ENCODE peak calls at places on chromosome 14, in six cellular contexts. I, B, F, D, C and V are unnamed samples.

GRCh38 chr14:75711796-75712211 is 50.8 kb downstream of the TTLL5 start:
- DNase-seq in D (peak), F (peak), I (peak), C (peak), B (peak), V (peak)

GRCh38 chr14:76904740-76905569 is 78.7 kb downstream of the LRRC74A start:
- DNase-seq in D (peak), C (no peak), B (peak), I (peak), F (peak), V (peak)

GRCh38 chr14:46054526-46054925 is 597.1 kb downstream of the RPL10L start:
- DNase-seq in F (peak), B (no peak), C (no peak), I (no peak), D (no peak), V (peak)

GRCh38 chr14:103292426-103293374 is 41.3 kb upstream of the EIF5 start:
- DNase-seq in B (peak), D (peak), C (peak), F (peak), I (peak), V (peak)

GRCh38 chr14:105026033-105026785 is 5.3 kb upstream of the CDCA4 start:
- DNase-seq in B (no peak), I (no peak), C (no peak), D (no peak), F (peak), V (no peak)

GRCh38 chr14:64213079-64213478 is 81.1 kb downstream of the ESR2 start:
- DNase-seq in C (no peak), D (no peak), B (no peak), I (peak), F (peak), V (no peak)

GRCh38 chr14:87805315-87805723 is 187.7 kb downstream of the GALC start:
- DNase-seq in I (peak), C (no peak), D (no peak), B (no peak), F (peak), V (peak)

GRCh38 chr14:50000215-50001145 is 107.6 kb downstream of the ARF6 start:
- DNase-seq in D (peak), B (peak), I (peak), F (peak), C (no peak), V (peak)

GRCh38 chr14:49619730-49620129 is 696 bp downstream of the RPL36AL start:
- DNase-seq in I (no peak), D (no peak), B (no peak), C (no peak), F (no peak), V (no peak)

GRCh38 chr14:81269100-81269978 is 48.6 kb upstream of the GTF2A1 start:
- DNase-seq in D (no peak), F (peak), B (no peak), I (no peak), C (no peak), V (peak)

GRCh38 chr14:89409961-89410360 is 7.1 kb downstream of the FOXN3 start:
- DNase-seq in C (no peak), F (no peak), B (no peak), D (peak), I (no peak), V (no peak)

GRCh38 chr14:62181591-62181990 is 419.4 kb downstream of the SNAPC1 start:
- DNase-seq in D (no peak), F (peak), I (no peak), B (no peak), C (no peak), V (no peak)

GRCh38 chr14:63192085-63192484 is 12.2 kb upstream of the RHOJ start:
- DNase-seq in I (no peak), C (no peak), D (no peak), B (no peak), F (peak), V (no peak)

GRCh38 chr14:97539389-97539786 is 742.2 kb downstream of the VRK1 start:
- DNase-seq in F (no peak), I (no peak), B (no peak), D (no peak), C (no peak), V (no peak)

GRCh38 chr14:76812422-76813383 is at the start of gene ANGEL1:
- DNase-seq in I (peak), D (peak), B (peak), C (peak), F (peak), V (peak)

GRCh38 chr14:90383731-90384542 is 12.9 kb upstream of the CALM1 start:
- DNase-seq in D (peak), C (peak), F (peak), I (peak), B (peak), V (peak)

GRCh38 chr14:75689012-75689411 is 28.0 kb downstream of the TTLL5 start:
- DNase-seq in C (no peak), B (no peak), F (peak), I (no peak), D (no peak), V (no peak)

GRCh38 chr14:67360469-67361206 is 510 bp downstream of the EIF2S1 start:
- DNase-seq in F (no peak), I (no peak), B (no peak), D (no peak), C (no peak), V (no peak)

GRCh38 chr14:60300019-60300418 is 51.0 kb downstream of the PPM1A start:
- DNase-seq in D (no peak), F (no peak), C (no peak), I (no peak), B (no peak), V (no peak)

GRCh38 chr14:38592764-38593442 is 337.0 kb upstream of the CLEC14A start:
- DNase-seq in B (no peak), F (no peak), D (no peak), C (no peak), I (no peak), V (no peak)

GRCh38 chr14:38593477-38593876 is 337.6 kb upstream of the CLEC14A start:
- DNase-seq in C (no peak), I (no peak), D (no peak), B (no peak), F (no peak), V (no peak)

DNA sequence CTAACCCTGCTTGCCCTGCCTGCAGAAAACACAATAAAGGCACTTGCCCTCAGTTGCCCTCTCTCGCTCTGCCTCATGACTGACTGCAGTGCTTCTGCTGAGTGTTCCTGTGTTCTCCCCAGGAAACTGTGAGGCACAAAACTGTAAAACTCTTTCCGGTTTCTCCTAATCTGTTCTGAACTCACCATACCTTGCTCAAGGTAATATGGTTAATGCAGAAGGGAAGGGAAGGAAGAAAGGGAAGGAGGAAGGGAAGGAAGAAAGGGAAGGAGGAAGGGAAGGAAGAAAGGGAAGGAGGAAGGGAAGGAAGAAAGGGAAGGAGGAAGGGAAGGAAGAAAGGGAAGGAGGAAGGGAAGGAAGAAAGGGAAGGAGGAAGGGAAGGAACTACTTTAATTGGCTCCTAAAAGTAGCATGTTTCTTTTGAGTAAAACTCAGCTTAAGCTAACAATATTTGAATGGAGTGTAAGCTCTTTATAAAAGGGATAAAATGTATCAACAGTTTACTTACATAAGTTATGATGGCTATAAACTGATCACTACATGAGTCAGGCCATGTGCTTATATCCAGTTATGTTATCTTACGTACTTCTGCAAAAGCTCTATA is 334.0 kb upstream of the CLEC14A start:
- DNase-seq in C (no peak), F (no peak), I (no peak), B (no peak), D (no peak), V (no peak)
- H3K27ac ChIP-seq in C (no peak), F (no peak), I (no peak), B (no peak), D (no peak), V (no peak)

GRCh38 chr14:52078093-52078492 is 9.2 kb upstream of the NID2 start:
- DNase-seq in B (no peak), F (peak), D (no peak), C (no peak), I (no peak), V (no peak)

GRCh38 chr14:52080817-52081755 is 12.2 kb upstream of the NID2 start:
- DNase-seq in I (no peak), D (no peak), F (peak), B (no peak), C (no peak), V (no peak)

GRCh38 chr14:52078721-52079120 is 9.9 kb upstream of the NID2 start:
- DNase-seq in C (no peak), I (no peak), F (no peak), B (no peak), D (no peak), V (no peak)

GRCh38 chr14:52080171-52080800 is 11.4 kb upstream of the NID2 start:
- DNase-seq in C (no peak), D (no peak), F (peak), B (no peak), I (no peak), V (no peak)

GRCh38 chr14:52079239-52079956 is 10.5 kb upstream of the NID2 start:
- DNase-seq in F (peak), C (no peak), D (no peak), I (no peak), B (no peak), V (no peak)
- H3K27ac ChIP-seq in F (peak), C (no peak), D (no peak), I (no peak), B (no peak), V (peak)

DNA sequence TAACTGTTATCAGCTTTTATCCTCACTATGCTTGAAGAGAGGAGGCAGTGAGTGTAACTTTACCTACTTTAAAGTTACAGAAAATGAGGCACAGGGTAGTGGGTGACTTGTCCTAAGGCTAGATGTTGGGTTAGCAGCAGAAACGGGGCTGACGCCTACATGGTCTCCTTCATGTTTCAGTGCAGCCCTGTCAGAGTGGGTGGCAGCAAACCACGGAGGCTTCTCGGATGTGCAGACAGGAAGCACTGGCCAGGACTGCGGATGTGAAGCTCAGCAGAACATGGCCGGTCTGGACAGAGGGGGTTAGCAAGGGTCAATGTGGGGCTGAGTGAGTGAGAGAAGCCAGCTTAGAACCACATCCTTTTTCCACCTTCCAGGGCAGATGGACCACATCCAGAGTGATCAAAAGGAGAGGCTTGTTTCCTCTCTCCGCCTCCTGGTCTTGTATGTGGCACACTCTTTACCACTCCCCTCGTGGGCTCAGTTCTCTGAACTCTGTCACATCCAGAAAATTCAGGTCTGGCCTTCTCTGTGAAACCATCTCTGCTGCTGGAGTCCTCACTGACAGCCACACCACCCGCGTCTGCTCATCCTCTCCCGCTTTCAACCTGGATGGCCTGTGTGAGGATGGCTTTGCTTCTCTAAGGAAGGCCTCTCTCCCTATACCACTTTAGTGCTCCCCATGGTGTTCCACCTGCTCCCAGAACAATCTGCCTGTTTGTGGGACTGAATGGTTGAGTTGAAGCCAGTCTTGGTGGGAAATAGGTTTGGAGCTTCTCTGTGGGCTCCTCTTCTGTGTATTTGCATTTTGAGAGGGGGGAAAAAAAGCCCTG is 14.1 kb downstream of the SUSD6 start:
- DNase-seq in B (peak), D (peak), C (no peak), I (peak), F (peak), V (no peak)
- H3K27ac ChIP-seq in B (peak), D (no peak), C (no peak), I (no peak), F (no peak), V (no peak)

GRCh38 chr14:54712371-54712998 is 145.6 kb downstream of the SAMD4A start:
- DNase-seq in C (no peak), F (peak), I (peak), D (no peak), B (peak), V (no peak)

GRCh38 chr14:54711812-54712211 is 144.9 kb downstream of the SAMD4A start:
- DNase-seq in C (no peak), B (no peak), I (no peak), F (no peak), D (no peak), V (no peak)

GRCh38 chr14:54709867-54710266 is 142.9 kb downstream of the SAMD4A start:
- DNase-seq in I (no peak), B (no peak), C (no peak), F (no peak), D (no peak), V (no peak)

GRCh38 chr14:54709444-54709843 is 142.5 kb downstream of the SAMD4A start:
- DNase-seq in B (no peak), C (no peak), I (no peak), D (no peak), F (peak), V (no peak)

DNA sequence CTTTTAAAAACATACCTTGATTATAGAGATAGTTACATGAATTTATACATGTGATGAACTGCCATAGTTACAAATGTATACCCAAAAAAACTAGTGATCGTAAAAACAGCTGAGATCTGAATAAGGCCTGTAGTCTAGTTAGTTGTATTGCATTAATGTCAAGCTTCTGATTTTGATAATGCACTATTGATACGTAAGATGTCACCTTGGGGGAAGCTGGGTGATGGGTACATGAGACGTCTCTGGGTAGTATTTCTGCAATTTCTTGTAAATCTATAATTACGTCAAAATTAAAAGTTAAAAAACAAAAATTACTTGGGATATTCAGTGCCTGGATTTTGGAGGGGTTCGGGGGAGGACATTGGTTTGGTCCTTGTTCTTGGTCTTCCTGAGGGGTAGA is 144.4 kb downstream of the SAMD4A start:
- DNase-seq in B (no peak), F (no peak), I (no peak), D (no peak), C (no peak), V (no peak)
- H3K27ac ChIP-seq in B (peak), F (no peak), I (peak), D (no peak), C (peak), V (no peak)

DNA sequence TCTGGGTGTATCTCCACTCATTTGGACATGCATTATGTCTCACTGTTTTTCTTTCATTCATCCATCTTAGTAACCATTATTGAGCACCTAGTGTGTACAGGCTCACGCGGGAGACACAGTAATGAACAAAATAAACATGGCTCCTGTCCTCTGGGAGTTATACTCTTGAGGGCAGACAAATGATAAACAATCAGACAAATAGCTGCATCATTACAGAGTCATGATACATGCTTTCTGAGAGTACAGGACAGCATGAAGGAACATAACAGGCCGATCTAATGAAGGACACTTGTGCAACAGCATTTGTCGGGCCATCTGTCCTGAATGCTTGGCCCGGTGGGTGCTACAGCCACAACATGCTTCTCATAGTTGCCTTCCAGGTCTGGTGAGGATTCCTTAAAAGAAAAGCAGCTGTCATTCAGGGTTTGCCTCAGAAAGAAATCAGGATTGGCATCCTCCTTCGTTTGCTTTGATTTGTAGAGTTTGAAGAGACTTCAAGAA is 77.2 kb upstream of the EGLN3 start:
- DNase-seq in B (no peak), F (no peak), D (no peak), C (no peak), I (no peak), V (no peak)
- H3K27ac ChIP-seq in B (no peak), F (no peak), D (no peak), C (no peak), I (no peak), V (no peak)

GRCh38 chr14:91892918-91893527 is 25.7 kb upstream of the TC2N start:
- DNase-seq in C (no peak), D (no peak), F (no peak), B (no peak), I (no peak), V (peak)

GRCh38 chr14:91891081-91891480 is 23.7 kb upstream of the TC2N start:
- DNase-seq in D (no peak), I (no peak), F (no peak), C (no peak), B (no peak), V (no peak)

GRCh38 chr14:91896419-91896818 is 29.1 kb upstream of the TC2N start:
- DNase-seq in B (no peak), F (no peak), C (no peak), I (no peak), D (no peak), V (no peak)

GRCh38 chr14:91891721-91892220 is 24.4 kb upstream of the TC2N start:
- DNase-seq in I (no peak), F (peak), D (no peak), B (peak), C (peak), V (peak)

GRCh38 chr14:91893659-91894058 is 26.3 kb upstream of the TC2N start:
- DNase-seq in C (no peak), D (no peak), B (no peak), F (no peak), I (no peak), V (no peak)
- H3K27ac ChIP-seq in C (no peak), D (no peak), B (peak), F (no peak), I (no peak), V (no peak)

GRCh38 chr14:101758913-101759593 is 2.5 kb upstream of the PPP2R5C start:
- DNase-seq in F (no peak), B (no peak), D (no peak), I (no peak), C (no peak), V (no peak)

GRCh38 chr14:101761881-101762529 is 496 bp downstream of the PPP2R5C start:
- DNase-seq in B (no peak), F (peak), D (peak), I (peak), C (no peak), V (peak)

GRCh38 chr14:101762530-101763101 is 1.1 kb downstream of the PPP2R5C start:
- DNase-seq in C (no peak), F (no peak), I (no peak), B (no peak), D (no peak), V (no peak)

GRCh38 chr14:101761032-101761880 is at the start of gene PPP2R5C:
- DNase-seq in I (peak), D (peak), B (peak), C (peak), F (peak), V (peak)

GRCh38 chr14:101760138-101761011 is 1.1 kb upstream of the PPP2R5C start:
- DNase-seq in F (peak), B (peak), C (peak), D (peak), I (peak), V (peak)
- H3K27ac ChIP-seq in F (no peak), B (peak), C (peak), D (peak), I (peak), V (no peak)

GRCh38 chr14:100472491-100472890 is 114.7 kb downstream of the BEGAIN start:
- DNase-seq in I (no peak), F (no peak), B (no peak), D (no peak), C (no peak), V (no peak)
- H3K27ac ChIP-seq in I (no peak), F (no peak), B (no peak), D (no peak), C (no peak), V (no peak)

GRCh38 chr14:95432152-95433093 is 84.0 kb downstream of the SYNE3 start:
- DNase-seq in I (peak), C (peak), D (no peak), F (peak), B (no peak), V (peak)
- H3K27ac ChIP-seq in I (peak), C (no peak), D (no peak), F (no peak), B (no peak), V (no peak)

GRCh38 chr14:94717808-94718207 is 52.1 kb downstream of the GSC start:
- DNase-seq in D (no peak), C (no peak), F (no peak), I (no peak), B (no peak), V (no peak)
- H3K27ac ChIP-seq in D (no peak), C (no peak), F (no peak), I (no peak), B (no peak), V (no peak)